ENCODE peak calls at places on chromosome 9, in eight cellular contexts. P, V, I, T, H, F, X and E are unnamed samples.
A peak's percentile ranks its signal among the peaks of the same experiment; 100 is the strongest.

GRCh38 chr9:127629468-127630081 is 17.5 kb downstream of the STXBP1 start:
- DNase-seq in H (no peak), T (no peak), F (no peak), P (no peak), V (no peak), X (no peak), I (no peak), E (no peak)

GRCh38 chr9:85969727-85970126 is 28.8 kb downstream of the NAA35 start:
- DNase-seq in I (no peak), T (no peak), F (no peak), X (no peak), H (no peak), P (no peak), V (no peak), E (no peak)

GRCh38 chr9:34185778-34186551 is 7.1 kb downstream of the UBAP1 start:
- DNase-seq in V (no peak), I (no peak), T (no peak), P (peak; percentile 92), H (no peak), F (no peak), X (no peak), E (no peak)

GRCh38 chr9:130461731-130462130 is 17.0 kb downstream of the ASS1 start:
- DNase-seq in F (no peak), X (no peak), V (no peak), I (no peak), T (no peak), P (no peak), H (no peak), E (no peak)

GRCh38 chr9:114008667-114009410 is 69.3 kb downstream of the AMBP start:
- DNase-seq in I (no peak), F (no peak), V (no peak), P (no peak), H (no peak), T (no peak), X (no peak), E (peak; percentile 33)

GRCh38 chr9:16753256-16753655 is 117.2 kb downstream of the BNC2 start:
- DNase-seq in T (no peak), H (no peak), V (no peak), I (no peak), X (no peak), P (no peak), F (no peak), E (no peak)

GRCh38 chr9:121574771-121575519 is 75.3 kb upstream of the GGTA1 start:
- DNase-seq in V (no peak), P (no peak), X (peak; percentile 46), I (no peak), T (no peak), F (no peak), H (no peak), E (no peak)

GRCh38 chr9:82105729-82106128 is 117.2 kb downstream of the SPATA31D1 start:
- DNase-seq in P (no peak), X (no peak), T (no peak), F (no peak), H (no peak), V (no peak), I (no peak), E (no peak)

GRCh38 chr9:22452415-22453010 is 5.9 kb downstream of the DMRTA1 start:
- DNase-seq in H (peak; percentile 68), F (no peak), I (peak; percentile 51), X (peak; percentile 51), V (peak; percentile 54), P (peak; percentile 50), T (no peak), E (peak; percentile 59)